ENCODE peak calls at places on chromosome X, in six cellular contexts. S is PC-3, O is sigmoid colon, V is fibroblast of the aortic adventitia, H is fibroblast of lung, B is tibial artery. U is an unnamed sample.
A peak's percentile ranks its signal among the peaks of the same experiment; 100 is the strongest.

GRCh38 chrX:13015536-13016236 is 28.7 kb downstream of the FAM9C start:
- DNase-seq in H (peak; percentile 23), V (no peak), S (no peak), B (no peak), O (no peak), U (no peak)

GRCh38 chrX:149853925-149854324 is 27.1 kb upstream of the MAGEA8 start:
- DNase-seq in B (no peak), O (no peak), H (no peak), V (no peak), S (no peak), U (no peak)

GRCh38 chrX:13985697-13986435 is 43.8 kb downstream of the GEMIN8 start:
- DNase-seq in S (no peak), H (no peak), B (no peak), O (no peak), V (no peak), U (no peak)

GRCh38 chrX:30876367-30876766 is 12.7 kb downstream of the TAB3 start:
- DNase-seq in S (no peak), B (no peak), H (no peak), V (no peak), O (no peak), U (no peak)

GRCh38 chrX:107025538-107025937 is 25.5 kb upstream of the MORC4 start:
- DNase-seq in B (no peak), O (no peak), S (peak; percentile 56), V (peak; percentile 45), H (peak; percentile 13), U (peak; percentile 14)

GRCh38 chrX:100928660-100929613 is at the start of gene XKRX:
- DNase-seq in V (no peak), O (no peak), B (peak; percentile 56), H (peak; percentile 18), S (peak; percentile 40), U (peak; percentile 10)

GRCh38 chrX:44958480-44958879 is 85.5 kb downstream of the KDM6A start:
- DNase-seq in H (no peak), S (no peak), O (no peak), V (no peak), B (no peak), U (no peak)

GRCh38 chrX:19578956-19579355 is 63.6 kb upstream of the MAP3K15 start:
- DNase-seq in O (no peak), S (no peak), V (no peak), B (no peak), H (peak; percentile 6), U (no peak)

GRCh38 chrX:72069380-72070160 is 62.1 kb downstream of the RTL5 start:
- DNase-seq in O (peak; percentile 74), V (no peak), S (no peak), B (no peak), H (no peak), U (no peak)

GRCh38 chrX:115030635-115031034 is 13.2 kb upstream of the IL13RA2 start:
- DNase-seq in O (no peak), S (peak; percentile 85), V (no peak), H (no peak), B (no peak), U (no peak)

GRCh38 chrX:118356154-118356701 is 10.3 kb downstream of the WDR44 start:
- DNase-seq in H (no peak), S (no peak), O (no peak), V (peak; percentile 18), B (no peak), U (no peak)

GRCh38 chrX:150941580-150941979 is 41.6 kb upstream of the HMGB3 start:
- DNase-seq in V (no peak), H (no peak), B (no peak), S (no peak), O (no peak), U (no peak)

GRCh38 chrX:150779367-150779766 is 86.2 kb downstream of the MTMR1 start:
- DNase-seq in O (no peak), V (no peak), S (no peak), B (no peak), H (no peak), U (no peak)

GRCh38 chrX:370244-370962 is 16.3 kb downstream of the PPP2R3B start:
- DNase-seq in H (no peak), S (no peak), B (no peak), V (no peak), O (no peak), U (no peak)

GRCh38 chrX:68060506-68061205 is 372.6 kb downstream of the OPHN1 start:
- DNase-seq in V (no peak), O (no peak), S (no peak), B (no peak), H (peak; percentile 20), U (no peak)

GRCh38 chrX:119041175-119041574 is 31.6 kb upstream of the CT47C1 start:
- DNase-seq in V (peak; percentile 80), B (peak; percentile 79), H (peak; percentile 87), S (peak; percentile 82), O (peak; percentile 82), U (peak; percentile 82)

GRCh38 chrX:153765138-153766079 is 1.4 kb downstream of the PLXNB3 start:
- DNase-seq in S (no peak), O (peak; percentile 78), H (peak; percentile 14), V (no peak), B (no peak), U (no peak)

GRCh38 chrX:30653415-30654131 is at the start of gene GK:
- DNase-seq in O (peak; percentile 64), V (peak; percentile 5), B (peak; percentile 58), S (peak; percentile 23), H (no peak), U (no peak)

GRCh38 chrX:154799554-154800348 is 5.5 kb downstream of the MPP1 start:
- DNase-seq in B (no peak), H (peak; percentile 28), S (peak; percentile 64), O (no peak), V (no peak), U (peak; percentile 35)

GRCh38 chrX:153766098-153766817 is 2.2 kb downstream of the PLXNB3 start:
- DNase-seq in B (no peak), V (peak; percentile 53), H (peak; percentile 76), O (peak; percentile 77), S (peak; percentile 76), U (peak; percentile 73)

GRCh38 chrX:57453901-57454300 is 137.9 kb upstream of the ZXDB start:
- DNase-seq in S (peak; percentile 49), B (no peak), V (peak; percentile 11), H (no peak), O (no peak), U (no peak)

GRCh38 chrX:26918633-26919032 is 544.5 kb downstream of the PPP4R3C start:
- DNase-seq in V (peak; percentile 8), S (peak; percentile 3), B (no peak), H (no peak), O (no peak), U (no peak)

GRCh38 chrX:21973321-21974010 is 33.0 kb downstream of the SMS start:
- DNase-seq in B (no peak), O (no peak), S (peak; percentile 6), H (no peak), V (no peak), U (no peak)

GRCh38 chrX:21974011-21974385 is 33.5 kb downstream of the SMS start:
- DNase-seq in S (peak; percentile 85), V (no peak), O (no peak), B (no peak), H (peak; percentile 46), U (no peak)

GRCh38 chrX:21975242-21975641 is 34.7 kb downstream of the SMS start:
- DNase-seq in O (no peak), S (no peak), B (no peak), V (no peak), H (no peak), U (no peak)

GRCh38 chrX:21972046-21972445 is 31.5 kb downstream of the SMS start:
- DNase-seq in B (no peak), V (no peak), O (no peak), S (no peak), H (no peak), U (no peak)

GRCh38 chrX:21972721-21973120 is 32.2 kb downstream of the SMS start:
- DNase-seq in B (no peak), S (peak; percentile 10), V (peak; percentile 78), H (peak; percentile 93), O (no peak), U (peak; percentile 84)
- TF ChIP-seq CTCF in B (no peak), S (peak; percentile 17), V (peak; percentile 20), H (peak; percentile 27), O (no peak), U (peak; percentile 10)

DNA sequence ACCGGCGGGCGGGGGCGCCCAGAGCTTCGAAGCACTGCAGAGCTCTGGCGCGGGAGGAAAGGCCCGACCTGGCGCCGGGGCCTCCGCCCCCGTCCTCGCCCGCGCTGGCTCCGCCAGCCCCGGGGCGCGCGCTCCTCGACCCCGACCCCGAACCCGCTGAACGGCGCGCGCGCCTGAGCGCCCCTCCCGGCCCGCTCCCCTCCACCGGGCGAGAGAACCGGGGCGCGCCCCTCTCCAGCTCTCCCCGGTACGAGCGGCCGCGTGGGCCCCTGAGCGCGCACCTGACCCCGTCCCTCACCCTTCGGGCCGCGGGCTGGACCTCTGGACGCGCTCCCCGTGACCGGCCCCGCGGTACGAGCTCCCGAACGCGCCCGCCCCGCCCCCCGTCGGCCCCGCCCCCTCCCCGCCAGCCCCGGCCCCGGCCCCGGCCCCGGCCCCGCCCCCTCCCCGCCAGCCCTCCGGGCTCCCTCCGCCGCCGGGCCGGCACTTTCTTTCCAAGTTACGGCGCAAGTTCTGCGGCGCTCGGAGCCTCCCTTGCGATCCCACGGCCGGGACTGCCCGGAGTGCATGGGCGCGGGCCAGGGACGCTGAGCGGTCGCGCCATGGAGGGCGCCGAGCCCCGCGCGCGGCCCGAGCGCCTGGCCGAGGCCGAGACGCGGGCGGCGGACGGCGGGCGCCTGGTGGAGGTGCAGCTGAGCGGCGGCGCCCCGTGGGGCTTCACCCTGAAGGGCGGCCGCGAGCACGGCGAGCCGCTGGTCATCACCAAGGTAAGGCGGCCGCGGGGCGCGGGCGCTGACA is at the start of gene SHROOM2:
- DNase-seq in B (no peak), S (peak; percentile 23), O (no peak), H (no peak), V (no peak), U (no peak)
- H3K4me3 ChIP-seq in B (peak within 1 kb of the TSS; percentile 53), S (peak within 1 kb of the TSS; percentile 95), O (peak within 1 kb of the TSS; percentile 19), H (peak within 1 kb of the TSS; percentile 55), V (no peak within 1 kb of the TSS), U (peak within 1 kb of the TSS; percentile 24)

DNA sequence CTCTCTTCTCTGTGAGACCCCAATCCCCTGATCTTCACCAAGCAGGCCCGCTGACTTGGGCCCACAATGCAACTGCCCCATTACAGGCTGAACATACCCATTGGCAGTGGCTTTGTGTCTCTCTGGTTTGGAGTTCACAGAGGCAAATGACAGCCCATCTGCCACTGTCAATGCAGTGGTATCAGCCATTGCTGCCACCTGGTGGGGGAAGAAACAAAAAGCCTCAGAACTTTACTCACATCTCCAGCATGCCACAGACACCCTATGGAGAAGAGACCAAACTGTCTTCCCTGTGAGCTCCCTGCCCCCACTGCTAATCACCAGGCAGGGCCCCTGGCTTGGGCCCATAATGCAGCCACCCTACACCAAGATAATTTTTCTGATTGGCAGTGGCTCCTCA is 729.3 kb upstream of the ACTRT1 start:
- DNase-seq in S (peak; percentile 46), O (no peak), B (no peak), V (no peak), H (no peak), U (no peak)
- TF ChIP-seq CTCF in S (peak; percentile 43), O (no peak), B (no peak), V (no peak), H (no peak), U (peak; percentile 3)

DNA sequence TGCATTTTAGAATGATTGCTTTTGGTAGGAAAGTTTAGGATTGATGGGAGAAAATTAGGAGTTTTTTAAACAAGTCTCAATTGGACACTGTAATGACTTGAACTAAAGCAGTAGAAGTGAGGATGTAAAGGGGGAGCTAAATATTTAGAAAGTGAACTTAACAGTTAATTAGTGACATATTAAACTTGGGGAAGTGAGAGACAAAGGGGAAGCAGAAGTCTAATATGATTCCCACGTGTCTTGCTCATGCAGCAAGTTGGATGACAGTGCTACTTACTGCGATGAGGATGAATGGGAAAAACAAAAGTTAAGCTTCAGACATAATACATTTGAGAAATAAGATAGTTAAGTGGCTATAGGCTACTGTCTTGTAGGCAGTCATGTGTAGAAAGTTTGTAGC is 110.4 kb downstream of the RPA4 start:
- DNase-seq in B (no peak), O (no peak), S (no peak), V (no peak), H (no peak), U (no peak)
- H3K4me3 ChIP-seq in B (no peak overlapping the region), O (no peak overlapping the region), S (no peak overlapping the region), V (no peak overlapping the region), H (no peak overlapping the region), U (no peak overlapping the region)